ENCODE peak calls at places on chromosome 14, in four cellular contexts. G is effector memory CD4-positive, alpha-beta T cell; R is cardiac muscle cell; S is PC-3. H is an unnamed sample. For H3K9me3, the result is how much of the 10 kb centered on the place peaks cover.

GRCh38 chr14:100108840-100109593 is 43.8 kb downstream of the EVL start:
- DNase-seq in S (no peak), G (no peak), R (no peak), H (no peak)

GRCh38 chr14:72736791-72737559 is 156.9 kb downstream of the DPF3 start:
- DNase-seq in G (no peak), R (no peak), S (no peak), H (no peak)

GRCh38 chr14:65223636-65224035 is 121.3 kb upstream of the MAX start:
- DNase-seq in S (no peak), G (no peak), R (no peak), H (no peak)

GRCh38 chr14:23695220-23695999 is 59.2 kb downstream of the DHRS2 start:
- DNase-seq in S (no peak), G (no peak), R (peak), H (no peak)

GRCh38 chr14:51730094-51730493 is 78.4 kb downstream of the FRMD6 start:
- DNase-seq in S (no peak), R (no peak), G (no peak), H (no peak)

GRCh38 chr14:80549141-80549540 is 337.8 kb upstream of the DIO2 start:
- DNase-seq in G (no peak), R (no peak), S (no peak), H (no peak)

GRCh38 chr14:69363055-69363454 is 35.0 kb downstream of the ERH start:
- DNase-seq in R (peak), S (no peak), G (no peak), H (no peak)

GRCh38 chr14:59398841-59399240 is 66.3 kb downstream of the GPR135 start:
- DNase-seq in R (no peak), G (no peak), S (no peak), H (no peak)

GRCh38 chr14:102217399-102217798 is 77.7 kb downstream of the WDR20 start:
- DNase-seq in S (no peak), R (no peak), G (no peak), H (no peak)

GRCh38 chr14:62505045-62505444 is 540.2 kb downstream of the KCNH5 start:
- DNase-seq in R (no peak), S (no peak), G (no peak), H (no peak)

GRCh38 chr14:77485901-77486678 is 12.5 kb downstream of the ISM2 start:
- DNase-seq in R (no peak), S (peak), G (no peak), H (no peak)

DNA sequence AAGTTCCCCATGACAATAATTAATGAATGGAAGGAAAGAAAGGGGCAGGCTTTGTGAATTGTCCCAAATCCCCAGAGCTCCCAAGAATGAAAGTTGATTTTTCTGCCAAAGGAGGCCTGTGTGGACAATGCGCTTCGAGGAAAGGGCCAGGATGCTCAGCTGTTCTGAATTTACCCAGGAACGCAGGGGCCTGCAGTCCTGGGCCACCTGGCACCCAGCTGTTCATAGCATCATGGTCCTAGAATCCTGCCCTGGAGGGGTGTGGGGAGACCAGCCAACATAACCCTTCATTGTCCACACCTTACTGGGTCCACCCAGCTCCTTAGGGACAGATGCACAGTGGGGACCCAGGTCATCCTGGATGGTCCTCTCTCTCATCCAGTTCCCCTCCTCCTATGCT is 587.5 kb downstream of the BCL11B start:
- DNase-seq in R (no peak), S (no peak), G (no peak), H (no peak)
- H3K9me3 ChIP-seq in R (under half), S (under half), G (under half), H (under half)

DNA sequence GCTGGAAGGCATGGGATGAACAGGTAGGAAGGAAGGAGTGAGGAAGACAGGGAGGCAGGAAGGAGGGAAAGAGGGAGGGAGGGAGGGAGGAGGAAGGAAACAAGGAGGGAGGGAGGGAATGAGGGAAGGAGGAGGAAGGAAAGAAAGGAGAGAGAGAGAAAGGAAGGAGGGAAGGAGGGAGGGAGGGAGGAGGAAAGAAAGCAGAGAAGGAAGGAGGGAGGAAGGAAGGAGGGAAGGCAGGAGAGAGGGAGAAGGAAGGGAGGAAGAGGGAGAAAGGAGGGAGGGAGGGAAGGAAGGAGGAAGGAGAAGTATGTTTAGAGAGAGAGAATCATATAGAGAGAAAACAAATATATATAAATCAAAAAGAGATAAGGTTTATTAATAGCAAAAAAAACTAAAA is 175.9 kb upstream of the FOXN3 start:
- DNase-seq in S (no peak), G (no peak), R (no peak), H (no peak)
- H3K9me3 ChIP-seq in S (under half), G (under half), R (under half), H (under half)

DNA sequence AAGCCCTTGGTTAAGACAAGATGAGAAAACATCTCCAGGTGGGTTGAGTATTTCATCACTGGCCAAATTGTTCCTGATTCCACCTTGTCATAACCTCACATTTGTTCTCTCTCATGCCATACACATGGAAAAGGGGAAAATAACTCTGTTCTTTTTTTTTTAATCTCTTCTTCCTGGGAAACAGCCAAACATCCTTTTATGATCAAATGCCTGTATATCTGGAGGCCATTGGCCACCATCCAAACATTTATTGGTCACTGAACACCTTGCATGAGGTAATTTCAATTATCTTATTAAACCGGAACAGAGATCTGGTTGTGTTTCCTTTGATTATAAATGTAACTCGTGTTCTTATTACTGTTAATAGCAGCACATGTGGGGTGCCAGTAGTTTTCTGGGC is 469.6 kb downstream of the NPAS3 start:
- DNase-seq in S (peak), G (no peak), R (no peak), H (no peak)
- H3K9me3 ChIP-seq in S (under half), G (under half), R (under half), H (under half)

DNA sequence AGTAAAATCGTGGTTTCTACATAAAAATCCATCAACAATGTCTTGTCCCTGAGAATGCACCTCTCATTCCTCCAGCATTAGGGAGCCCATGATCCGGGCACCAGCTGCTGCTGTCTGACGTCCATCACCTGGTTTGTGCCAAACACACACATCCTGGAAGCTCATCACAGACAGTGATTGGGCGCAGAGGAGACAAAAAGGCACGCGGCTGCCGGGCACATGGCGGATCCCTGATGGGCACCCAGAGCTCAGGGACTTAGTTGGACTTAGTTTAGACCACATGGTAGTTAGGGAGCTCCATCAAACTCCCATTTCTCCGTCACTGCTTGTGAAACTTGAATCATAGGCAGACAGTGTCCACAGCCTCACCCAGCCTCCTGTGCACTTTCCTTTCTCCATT is 1059.3 kb downstream of the TMEM121 start:
- DNase-seq in S (no peak), R (no peak), G (no peak), H (no peak)
- H3K9me3 ChIP-seq in S (under half), R (under half), G (under half), H (under half)

DNA sequence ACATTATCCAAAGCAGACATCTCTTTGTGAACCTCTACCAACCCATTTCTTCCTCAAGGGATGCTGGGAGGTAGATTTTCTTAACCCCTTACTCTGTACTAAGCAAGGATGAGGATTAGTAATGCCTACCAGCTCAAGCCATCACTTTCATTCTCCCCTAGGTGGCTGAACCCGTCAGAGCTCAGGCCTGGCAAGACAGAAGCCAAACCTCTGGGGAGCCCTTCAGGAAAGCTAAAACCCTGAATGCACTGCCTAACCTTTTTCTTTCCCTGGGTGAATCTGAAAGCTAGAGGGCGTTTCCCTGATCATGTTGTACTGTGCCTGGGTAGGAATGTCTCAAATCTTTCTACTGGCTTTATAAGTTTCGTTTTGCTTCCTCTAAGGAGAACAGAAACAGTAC is 617.3 kb downstream of the RPL10L start:
- DNase-seq in R (no peak), S (no peak), G (no peak), H (no peak)
- H3K9me3 ChIP-seq in R (under half), S (under half), G (under half), H (under half)

GRCh38 chr14:105844810-105845724 is 318.7 kb downstream of the TMEM121 start:
- DNase-seq in S (no peak), G (no peak), R (no peak), H (no peak)
- H3K9me3 ChIP-seq in S (under half), G (under half), R (under half), H (under half)

GRCh38 chr14:104446611-104447010 is 133.0 kb upstream of the C14orf180 start:
- DNase-seq in G (no peak), S (no peak), R (no peak), H (no peak)
- H3K9me3 ChIP-seq in G (under half), S (under half), R (under half), H (under half)

GRCh38 chr14:82239205-82239604 is 705.6 kb upstream of the SEL1L start:
- DNase-seq in G (no peak), S (no peak), R (no peak), H (no peak)
- H3K9me3 ChIP-seq in G (under half), S (under half), R (under half), H (under half)

GRCh38 chr14:105532111-105532623 is 5.8 kb downstream of the TMEM121 start:
- DNase-seq in G (no peak), S (no peak), R (no peak), H (no peak)

GRCh38 chr14:105532735-105533141 is 6.4 kb downstream of the TMEM121 start:
- DNase-seq in R (no peak), S (no peak), G (no peak), H (no peak)

GRCh38 chr14:105533391-105533790 is 7.0 kb downstream of the TMEM121 start:
- DNase-seq in S (no peak), R (no peak), G (no peak), H (no peak)

GRCh38 chr14:105534586-105534985 is 8.2 kb downstream of the TMEM121 start:
- DNase-seq in S (no peak), G (no peak), R (no peak), H (no peak)

GRCh38 chr14:105533811-105534498 is 7.6 kb downstream of the TMEM121 start:
- DNase-seq in G (no peak), S (no peak), R (no peak), H (no peak)
- H3K9me3 ChIP-seq in G (under half), S (under half), R (under half), H (under half)

GRCh38 chr14:89681086-89682018 is 264.3 kb upstream of the FOXN3 start:
- DNase-seq in R (no peak), G (no peak), S (no peak), H (no peak)
- H3K9me3 ChIP-seq in R (under half), G (under half), S (under half), H (under half)